ENCODE peak calls at places on chromosomes 2 and 18, in eight cellular contexts. One of them, this sample, is unnamed.

GRCh38 chr2:162403884-162404283 is 60.0 kb downstream of the GCA start:
- DNase-seq in WTC11: no peak
- DNase-seq in stimulated activated CD8-positive, alpha-beta memory T cell treated with anti-CD3 and anti-CD28 coated beads, Interleukin-7, amount 100 ng/mL, for 24 hours: no peak
- DNase-seq in NCI-H226: peak
- DNase-seq in dorsolateral prefrontal cortex: no peak
- DNase-seq in NCI-H524 treated with DMSO at 0.1 percent for 48 hours: no peak
- DNase-seq in EL: peak
- DNase-seq in IMR-90: peak
- DNase-seq in this sample: no peak

GRCh38 chr2:101340141-101340541 is 31.6 kb upstream of the RNF149 start:
- DNase-seq in WTC11: no peak
- DNase-seq in EL: no peak
- DNase-seq in NCI-H524 treated with DMSO at 0.1 percent for 48 hours: no peak
- DNase-seq in dorsolateral prefrontal cortex: no peak
- DNase-seq in stimulated activated CD8-positive, alpha-beta memory T cell treated with anti-CD3 and anti-CD28 coated beads, Interleukin-7, amount 100 ng/mL, for 24 hours: no peak
- DNase-seq in NCI-H226: no peak
- DNase-seq in IMR-90: peak
- DNase-seq in this sample: no peak

GRCh38 chr18:10122116-10122515 is 208.3 kb downstream of the VAPA start:
- DNase-seq in NCI-H226: no peak
- DNase-seq in WTC11: no peak
- DNase-seq in EL: peak
- DNase-seq in IMR-90: peak
- DNase-seq in dorsolateral prefrontal cortex: no peak
- DNase-seq in NCI-H524 treated with DMSO at 0.1 percent for 48 hours: peak
- DNase-seq in stimulated activated CD8-positive, alpha-beta memory T cell treated with anti-CD3 and anti-CD28 coated beads, Interleukin-7, amount 100 ng/mL, for 24 hours: no peak
- DNase-seq in this sample: no peak

GRCh38 chr18:13227910-13228309 is 9.3 kb downstream of the LDLRAD4 start:
- DNase-seq in NCI-H226: no peak
- DNase-seq in EL: no peak
- DNase-seq in IMR-90: no peak
- DNase-seq in NCI-H524 treated with DMSO at 0.1 percent for 48 hours: no peak
- DNase-seq in stimulated activated CD8-positive, alpha-beta memory T cell treated with anti-CD3 and anti-CD28 coated beads, Interleukin-7, amount 100 ng/mL, for 24 hours: no peak
- DNase-seq in WTC11: no peak
- DNase-seq in dorsolateral prefrontal cortex: no peak
- DNase-seq in this sample: no peak

GRCh38 chr2:45708501-45708900 is 57.0 kb downstream of the PRKCE start:
- DNase-seq in EL: no peak
- DNase-seq in dorsolateral prefrontal cortex: no peak
- DNase-seq in stimulated activated CD8-positive, alpha-beta memory T cell treated with anti-CD3 and anti-CD28 coated beads, Interleukin-7, amount 100 ng/mL, for 24 hours: no peak
- DNase-seq in NCI-H524 treated with DMSO at 0.1 percent for 48 hours: no peak
- DNase-seq in WTC11: no peak
- DNase-seq in IMR-90: no peak
- DNase-seq in NCI-H226: no peak
- DNase-seq in this sample: no peak

GRCh38 chr2:129707800-129708199 is 271.7 kb upstream of the RAB6C start:
- DNase-seq in NCI-H226: no peak
- DNase-seq in NCI-H524 treated with DMSO at 0.1 percent for 48 hours: no peak
- DNase-seq in stimulated activated CD8-positive, alpha-beta memory T cell treated with anti-CD3 and anti-CD28 coated beads, Interleukin-7, amount 100 ng/mL, for 24 hours: no peak
- DNase-seq in WTC11: no peak
- DNase-seq in dorsolateral prefrontal cortex: no peak
- DNase-seq in EL: no peak
- DNase-seq in IMR-90: no peak
- DNase-seq in this sample: no peak

GRCh38 chr2:240997856-240998705 is at the start of gene SNED1:
- DNase-seq in EL: peak
- DNase-seq in stimulated activated CD8-positive, alpha-beta memory T cell treated with anti-CD3 and anti-CD28 coated beads, Interleukin-7, amount 100 ng/mL, for 24 hours: peak
- DNase-seq in NCI-H226: peak
- DNase-seq in NCI-H524 treated with DMSO at 0.1 percent for 48 hours: no peak
- DNase-seq in IMR-90: peak
- DNase-seq in dorsolateral prefrontal cortex: peak
- DNase-seq in WTC11: peak
- DNase-seq in this sample: no peak

GRCh38 chr2:219296142-219296541 is 13.1 kb downstream of the PTPRN start:
- DNase-seq in IMR-90: no peak
- DNase-seq in dorsolateral prefrontal cortex: no peak
- DNase-seq in stimulated activated CD8-positive, alpha-beta memory T cell treated with anti-CD3 and anti-CD28 coated beads, Interleukin-7, amount 100 ng/mL, for 24 hours: no peak
- DNase-seq in EL: no peak
- DNase-seq in WTC11: no peak
- DNase-seq in NCI-H226: no peak
- DNase-seq in NCI-H524 treated with DMSO at 0.1 percent for 48 hours: no peak
- DNase-seq in this sample: no peak

GRCh38 chr2:128276878-128277675 is 41.6 kb downstream of the HS6ST1 start:
- DNase-seq in NCI-H524 treated with DMSO at 0.1 percent for 48 hours: no peak
- DNase-seq in dorsolateral prefrontal cortex: peak
- DNase-seq in NCI-H226: no peak
- DNase-seq in EL: no peak
- DNase-seq in stimulated activated CD8-positive, alpha-beta memory T cell treated with anti-CD3 and anti-CD28 coated beads, Interleukin-7, amount 100 ng/mL, for 24 hours: no peak
- DNase-seq in WTC11: peak
- DNase-seq in IMR-90: no peak
- DNase-seq in this sample: no peak

GRCh38 chr2:70870790-70871189 is 35.2 kb upstream of the CD207 start:
- DNase-seq in WTC11: no peak
- DNase-seq in dorsolateral prefrontal cortex: no peak
- DNase-seq in EL: no peak
- DNase-seq in IMR-90: no peak
- DNase-seq in NCI-H524 treated with DMSO at 0.1 percent for 48 hours: no peak
- DNase-seq in NCI-H226: no peak
- DNase-seq in stimulated activated CD8-positive, alpha-beta memory T cell treated with anti-CD3 and anti-CD28 coated beads, Interleukin-7, amount 100 ng/mL, for 24 hours: no peak
- DNase-seq in this sample: no peak

GRCh38 chr2:201643216-201643651 is at the start of gene TMEM237:
- DNase-seq in EL: peak
- DNase-seq in stimulated activated CD8-positive, alpha-beta memory T cell treated with anti-CD3 and anti-CD28 coated beads, Interleukin-7, amount 100 ng/mL, for 24 hours: peak
- DNase-seq in dorsolateral prefrontal cortex: peak
- DNase-seq in IMR-90: peak
- DNase-seq in WTC11: peak
- DNase-seq in NCI-H226: peak
- DNase-seq in NCI-H524 treated with DMSO at 0.1 percent for 48 hours: no peak
- DNase-seq in this sample: peak

GRCh38 chr18:44061438-44061837 is 619.2 kb upstream of the SETBP1 start:
- DNase-seq in IMR-90: no peak
- DNase-seq in WTC11: no peak
- DNase-seq in dorsolateral prefrontal cortex: no peak
- DNase-seq in stimulated activated CD8-positive, alpha-beta memory T cell treated with anti-CD3 and anti-CD28 coated beads, Interleukin-7, amount 100 ng/mL, for 24 hours: no peak
- DNase-seq in EL: no peak
- DNase-seq in NCI-H226: no peak
- DNase-seq in NCI-H524 treated with DMSO at 0.1 percent for 48 hours: no peak
- DNase-seq in this sample: no peak

GRCh38 chr2:106284691-106285202 is 90.6 kb upstream of the UXS1 start:
- DNase-seq in EL: no peak
- DNase-seq in NCI-H524 treated with DMSO at 0.1 percent for 48 hours: no peak
- DNase-seq in dorsolateral prefrontal cortex: no peak
- DNase-seq in stimulated activated CD8-positive, alpha-beta memory T cell treated with anti-CD3 and anti-CD28 coated beads, Interleukin-7, amount 100 ng/mL, for 24 hours: no peak
- DNase-seq in IMR-90: no peak
- DNase-seq in NCI-H226: no peak
- DNase-seq in WTC11: no peak
- DNase-seq in this sample: no peak

GRCh38 chr2:46929612-46930011 is 14.0 kb upstream of the MCFD2 start:
- DNase-seq in dorsolateral prefrontal cortex: no peak
- DNase-seq in EL: peak
- DNase-seq in WTC11: no peak
- DNase-seq in NCI-H524 treated with DMSO at 0.1 percent for 48 hours: no peak
- DNase-seq in stimulated activated CD8-positive, alpha-beta memory T cell treated with anti-CD3 and anti-CD28 coated beads, Interleukin-7, amount 100 ng/mL, for 24 hours: no peak
- DNase-seq in NCI-H226: peak
- DNase-seq in IMR-90: no peak
- DNase-seq in this sample: no peak

GRCh38 chr2:101253713-101254085 is 1.0 kb downstream of the CNOT11 start:
- DNase-seq in EL: peak
- DNase-seq in stimulated activated CD8-positive, alpha-beta memory T cell treated with anti-CD3 and anti-CD28 coated beads, Interleukin-7, amount 100 ng/mL, for 24 hours: no peak
- DNase-seq in NCI-H524 treated with DMSO at 0.1 percent for 48 hours: no peak
- DNase-seq in IMR-90: peak
- DNase-seq in dorsolateral prefrontal cortex: no peak
- DNase-seq in WTC11: no peak
- DNase-seq in NCI-H226: no peak
- DNase-seq in this sample: no peak

GRCh38 chr2:71505086-71505769 is 51.9 kb downstream of the DYSF start:
- DNase-seq in EL: no peak
- DNase-seq in NCI-H524 treated with DMSO at 0.1 percent for 48 hours: peak
- DNase-seq in NCI-H226: no peak
- DNase-seq in dorsolateral prefrontal cortex: no peak
- DNase-seq in IMR-90: no peak
- DNase-seq in stimulated activated CD8-positive, alpha-beta memory T cell treated with anti-CD3 and anti-CD28 coated beads, Interleukin-7, amount 100 ng/mL, for 24 hours: no peak
- DNase-seq in WTC11: no peak
- DNase-seq in this sample: no peak

GRCh38 chr2:8794923-8795825 is 42.2 kb downstream of the KIDINS220 start:
- DNase-seq in WTC11: no peak
- DNase-seq in NCI-H524 treated with DMSO at 0.1 percent for 48 hours: no peak
- DNase-seq in EL: peak
- DNase-seq in dorsolateral prefrontal cortex: no peak
- DNase-seq in NCI-H226: peak
- DNase-seq in stimulated activated CD8-positive, alpha-beta memory T cell treated with anti-CD3 and anti-CD28 coated beads, Interleukin-7, amount 100 ng/mL, for 24 hours: no peak
- DNase-seq in IMR-90: peak
- DNase-seq in this sample: no peak

GRCh38 chr2:204486855-204487254 is 58.4 kb upstream of the PARD3B start:
- DNase-seq in IMR-90: peak
- DNase-seq in WTC11: no peak
- DNase-seq in EL: peak
- DNase-seq in stimulated activated CD8-positive, alpha-beta memory T cell treated with anti-CD3 and anti-CD28 coated beads, Interleukin-7, amount 100 ng/mL, for 24 hours: no peak
- DNase-seq in dorsolateral prefrontal cortex: no peak
- DNase-seq in NCI-H524 treated with DMSO at 0.1 percent for 48 hours: no peak
- DNase-seq in NCI-H226: no peak
- DNase-seq in this sample: no peak

GRCh38 chr2:200308421-200309295 is 2.2 kb downstream of the SPATS2L start:
- DNase-seq in WTC11: no peak
- DNase-seq in stimulated activated CD8-positive, alpha-beta memory T cell treated with anti-CD3 and anti-CD28 coated beads, Interleukin-7, amount 100 ng/mL, for 24 hours: no peak
- DNase-seq in dorsolateral prefrontal cortex: no peak
- DNase-seq in NCI-H524 treated with DMSO at 0.1 percent for 48 hours: no peak
- DNase-seq in NCI-H226: no peak
- DNase-seq in IMR-90: peak
- DNase-seq in EL: peak
- DNase-seq in this sample: no peak

GRCh38 chr18:32104516-32104915 is 12.8 kb downstream of the RNF138 start:
- DNase-seq in WTC11: no peak
- DNase-seq in NCI-H226: no peak
- DNase-seq in EL: no peak
- DNase-seq in stimulated activated CD8-positive, alpha-beta memory T cell treated with anti-CD3 and anti-CD28 coated beads, Interleukin-7, amount 100 ng/mL, for 24 hours: no peak
- DNase-seq in NCI-H524 treated with DMSO at 0.1 percent for 48 hours: no peak
- DNase-seq in dorsolateral prefrontal cortex: no peak
- DNase-seq in IMR-90: no peak
- DNase-seq in this sample: no peak

GRCh38 chr2:98280376-98281102 is 65.7 kb upstream of the CNGA3 start:
- DNase-seq in IMR-90: no peak
- DNase-seq in stimulated activated CD8-positive, alpha-beta memory T cell treated with anti-CD3 and anti-CD28 coated beads, Interleukin-7, amount 100 ng/mL, for 24 hours: no peak
- DNase-seq in dorsolateral prefrontal cortex: no peak
- DNase-seq in NCI-H524 treated with DMSO at 0.1 percent for 48 hours: no peak
- DNase-seq in EL: no peak
- DNase-seq in WTC11: peak
- DNase-seq in NCI-H226: no peak
- DNase-seq in this sample: no peak

GRCh38 chr2:38598991-38599295 is 3.8 kb downstream of the HNRNPLL start:
- DNase-seq in dorsolateral prefrontal cortex: no peak
- DNase-seq in stimulated activated CD8-positive, alpha-beta memory T cell treated with anti-CD3 and anti-CD28 coated beads, Interleukin-7, amount 100 ng/mL, for 24 hours: no peak
- DNase-seq in EL: peak
- DNase-seq in NCI-H226: peak
- DNase-seq in IMR-90: peak
- DNase-seq in NCI-H524 treated with DMSO at 0.1 percent for 48 hours: no peak
- DNase-seq in WTC11: no peak
- DNase-seq in this sample: no peak

GRCh38 chr18:13231151-13231550 is 12.6 kb downstream of the LDLRAD4 start:
- DNase-seq in WTC11: no peak
- DNase-seq in stimulated activated CD8-positive, alpha-beta memory T cell treated with anti-CD3 and anti-CD28 coated beads, Interleukin-7, amount 100 ng/mL, for 24 hours: no peak
- DNase-seq in IMR-90: no peak
- DNase-seq in NCI-H524 treated with DMSO at 0.1 percent for 48 hours: no peak
- DNase-seq in EL: no peak
- DNase-seq in dorsolateral prefrontal cortex: no peak
- DNase-seq in NCI-H226: no peak
- DNase-seq in this sample: no peak

This sample was measured in substantia nigra.